ENCODE peak calls at places on chromosomes 7 and 10, in six cellular contexts. Z is iPS DF 6.9, M is neuronal stem cell, C is vagina, Q is suprapubic skin, D is tibial nerve. H is an unnamed sample.

GRCh38 chr7:32564542-32564941 is 69.3 kb downstream of the AVL9 start:
- DNase-seq in Z (no peak), M (no peak), C (no peak), Q (no peak), D (no peak), H (no peak)

GRCh38 chr10:132904169-132904813 is 38.1 kb downstream of the CFAP46 start:
- DNase-seq in Z (no peak), M (peak), C (no peak), Q (no peak), D (no peak), H (no peak)

GRCh38 chr10:50275650-50276235 is 24.4 kb upstream of the ASAH2 start:
- DNase-seq in Z (no peak), M (peak), C (no peak), Q (no peak), D (peak), H (no peak)

GRCh38 chr10:75043256-75044121 is 68.0 kb upstream of the SAMD8 start:
- DNase-seq in Z (no peak), M (no peak), C (no peak), Q (no peak), D (no peak), H (no peak)

GRCh38 chr10:34967411-34967880 is 122.7 kb downstream of the CUL2 start:
- DNase-seq in Z (no peak), M (no peak), C (no peak), Q (no peak), D (peak), H (no peak)

GRCh38 chr10:119118231-119118630 is 14.3 kb downstream of the DENND10 start:
- DNase-seq in Z (no peak), M (no peak), C (no peak), Q (no peak), D (no peak), H (no peak)

GRCh38 chr10:127649642-127650041 is 87.3 kb upstream of the FOXI2 start:
- DNase-seq in Z (peak), M (peak), C (no peak), Q (no peak), D (no peak), H (no peak)

GRCh38 chr10:112139176-112139575 is 44.4 kb downstream of the GPAM start:
- DNase-seq in Z (no peak), M (no peak), C (peak), Q (no peak), D (no peak), H (peak)

GRCh38 chr7:4689668-4690067 is 7.6 kb downstream of the FOXK1 start:
- DNase-seq in Z (no peak), M (no peak), C (no peak), Q (no peak), D (no peak), H (no peak)

GRCh38 chr7:1566687-1567081 is 3.1 kb downstream of the PSMG3 start:
- DNase-seq in Z (no peak), M (no peak), C (no peak), Q (no peak), D (no peak), H (no peak)

GRCh38 chr10:78196964-78197363 is 163.3 kb downstream of the RPS24 start:
- DNase-seq in Z (no peak), M (no peak), C (no peak), Q (no peak), D (no peak), H (no peak)

GRCh38 chr10:11687357-11687771 is 54.8 kb upstream of the ECHDC3 start:
- DNase-seq in Z (no peak), M (no peak), C (no peak), Q (no peak), D (no peak), H (no peak)

GRCh38 chr10:17684537-17684936 is 40.6 kb downstream of the STAM start:
- DNase-seq in Z (no peak), M (no peak), C (no peak), Q (no peak), D (no peak), H (no peak)

GRCh38 chr7:116431783-116432182 is 67.8 kb upstream of the CAV2 start:
- DNase-seq in Z (no peak), M (no peak), C (no peak), Q (no peak), D (no peak), H (no peak)

GRCh38 chr10:110275140-110275729 is 29.5 kb downstream of the SMNDC1 start:
- DNase-seq in Z (no peak), M (no peak), C (no peak), Q (no peak), D (no peak), H (no peak)

GRCh38 chr7:98202367-98203195 is 8.7 kb upstream of the BHLHA15 start:
- DNase-seq in Z (no peak), M (no peak), C (peak), Q (peak), D (no peak), H (no peak)

GRCh38 chr10:99926925-99927718 is 82.6 kb downstream of the DNMBP start:
- DNase-seq in Z (no peak), M (no peak), C (no peak), Q (no peak), D (no peak), H (no peak)

GRCh38 chr7:54995631-54996340 is 23.0 kb upstream of the EGFR start:
- DNase-seq in Z (no peak), M (no peak), C (no peak), Q (no peak), D (no peak), H (no peak)

GRCh38 chr7:7550663-7551062 is 15.0 kb upstream of the COL28A1 start:
- DNase-seq in Z (no peak), M (no peak), C (no peak), Q (no peak), D (no peak), H (no peak)

GRCh38 chr10:87618470-87619423 is 40.9 kb upstream of the PAPSS2 start:
- DNase-seq in Z (no peak), M (no peak), C (no peak), Q (no peak), D (no peak), H (no peak)

GRCh38 chr10:76195990-76196389 is 764.6 kb downstream of the LRMDA start:
- DNase-seq in Z (no peak), M (no peak), C (no peak), Q (no peak), D (no peak), H (no peak)

GRCh38 chr10:96044686-96045085 is 1.3 kb downstream of the CCNJ start:
- DNase-seq in Z (no peak), M (no peak), C (no peak), Q (no peak), D (no peak), H (no peak)

GRCh38 chr7:77991656-77992055 is 193.1 kb downstream of the PHTF2 start:
- DNase-seq in Z (no peak), M (no peak), C (no peak), Q (no peak), D (no peak), H (no peak)

GRCh38 chr10:104306897-104307296 is 31.4 kb downstream of the ITPRIP start:
- DNase-seq in Z (no peak), M (no peak), C (no peak), Q (no peak), D (no peak), H (no peak)

GRCh38 chr10:23051855-23052309 is 43.5 kb upstream of the MSRB2 start:
- DNase-seq in Z (no peak), M (no peak), C (no peak), Q (no peak), D (no peak), H (no peak)

GRCh38 chr7:73547841-73548240 is 9.6 kb downstream of the BCL7B start:
- DNase-seq in Z (no peak), M (no peak), C (no peak), Q (no peak), D (no peak), H (no peak)

GRCh38 chr7:117259626-117260025 is 63.2 kb downstream of the WNT2 start:
- DNase-seq in Z (no peak), M (no peak), C (no peak), Q (no peak), D (no peak), H (no peak)

GRCh38 chr7:712601-713457 is 13.7 kb upstream of the DNAAF5 start:
- DNase-seq in Z (no peak), M (no peak), C (no peak), Q (peak), D (no peak), H (no peak)

GRCh38 chr7:5543361-5543760 is 119.7 kb upstream of the TNRC18 start:
- DNase-seq in Z (no peak), M (no peak), C (no peak), Q (no peak), D (no peak), H (no peak)

GRCh38 chr10:13613519-13613918 is 26.8 kb downstream of the PRPF18 start:
- DNase-seq in Z (no peak), M (no peak), C (no peak), Q (no peak), D (no peak), H (no peak)

GRCh38 chr10:13604641-13605040 is 17.9 kb downstream of the PRPF18 start:
- DNase-seq in Z (no peak), M (no peak), C (no peak), Q (no peak), D (no peak), H (no peak)

GRCh38 chr10:13612654-13613373 is 26.0 kb downstream of the PRPF18 start:
- DNase-seq in Z (no peak), M (no peak), C (no peak), Q (no peak), D (no peak), H (no peak)

DNA sequence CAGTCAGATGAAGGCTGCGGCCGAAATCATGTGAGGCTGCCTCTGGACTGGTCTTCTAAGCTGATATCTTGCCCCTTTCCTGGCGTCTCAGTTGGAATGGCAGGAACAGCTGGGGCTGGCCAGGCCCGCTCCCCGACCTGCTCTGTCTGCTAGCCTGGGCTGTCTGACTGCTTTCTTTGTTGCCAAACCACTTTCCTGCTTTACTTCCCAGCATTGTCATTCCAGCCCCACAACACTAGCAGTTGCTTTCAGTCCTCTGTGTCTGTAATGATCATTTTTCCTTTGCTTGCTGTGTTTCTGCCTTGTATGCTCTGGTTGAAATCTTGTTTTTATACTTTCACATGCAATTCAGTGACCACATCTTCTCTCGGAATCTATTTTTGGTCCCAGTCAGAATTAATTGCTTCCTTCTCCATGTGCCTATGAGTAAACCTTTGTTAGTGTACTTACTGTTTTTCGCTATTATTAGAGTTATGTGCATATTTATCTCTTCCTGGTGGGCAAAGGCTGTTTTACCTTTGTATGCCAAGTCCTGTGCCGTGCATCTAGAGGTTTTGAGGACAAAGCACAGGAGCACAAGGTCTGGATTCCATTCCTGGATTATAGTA is 21.6 kb downstream of the PRPF18 start:
- DNase-seq in Z (no peak), M (no peak), C (no peak), Q (no peak), D (no peak), H (no peak)
- H3K27ac ChIP-seq in Z (no peak), M (no peak), C (no peak), Q (peak), D (no peak), H (no peak)

DNA sequence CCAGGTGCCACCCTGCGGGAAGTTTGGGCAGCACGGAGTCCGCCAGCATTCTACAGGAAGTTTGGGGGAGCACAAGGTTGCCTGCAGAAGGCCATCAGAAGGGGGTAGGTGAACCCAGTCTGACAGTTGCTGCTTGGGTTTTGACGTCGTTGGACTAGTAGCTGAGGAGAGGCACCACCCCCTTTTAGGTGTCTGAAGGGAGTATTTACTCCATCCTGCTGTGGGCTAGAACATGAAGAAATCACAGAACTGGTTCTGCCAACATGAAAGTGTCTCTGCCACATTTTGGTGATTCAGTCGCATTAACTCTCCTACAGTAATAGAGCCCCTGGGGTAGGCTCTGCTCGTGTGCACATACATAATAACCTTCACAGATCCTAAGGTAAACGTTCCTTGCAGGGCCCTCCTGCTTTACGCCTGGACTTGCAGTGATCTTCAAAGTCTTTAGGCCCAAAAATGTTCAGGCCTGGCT is 852 bp upstream of the TRIL start:
- DNase-seq in Z (no peak), M (no peak), C (no peak), Q (no peak), D (no peak), H (no peak)
- H3K27ac ChIP-seq in Z (no peak), M (no peak), C (peak), Q (peak), D (no peak), H (peak)

GRCh38 chr10:73867126-73867807 is 7.1 kb downstream of the CAMK2G start:
- DNase-seq in Z (no peak), M (no peak), C (no peak), Q (no peak), D (no peak), H (no peak)
- H3K27ac ChIP-seq in Z (no peak), M (no peak), C (peak), Q (no peak), D (peak), H (peak)

GRCh38 chr7:151429232-151429554 is 10.7 kb downstream of the CRYGN start:
- DNase-seq in Z (no peak), M (no peak), C (no peak), Q (no peak), D (no peak), H (no peak)
- H3K27ac ChIP-seq in Z (no peak), M (peak), C (peak), Q (no peak), D (peak), H (no peak)